ENCODE peak calls at places on chromosomes 5 and 9, in ten cellular contexts. N, X, Y, O, L, T, C, M, A and U are unnamed samples.
A peak's percentile ranks its signal among the peaks of the same experiment; 100 is the strongest.

GRCh38 chr9:106797299-106797698 is 65.7 kb upstream of the ZNF462 start:
- DNase-seq in O (no peak), T (no peak), X (no peak), L (peak; percentile 56), N (no peak), M (no peak), Y (no peak), A (no peak), C (no peak), U (no peak)

GRCh38 chr9:120360046-120360445 is 219.9 kb downstream of the CDK5RAP2 start:
- DNase-seq in Y (no peak), X (no peak), C (no peak), N (no peak), O (no peak), M (no peak), T (no peak), A (no peak), L (no peak), U (no peak)

GRCh38 chr5:168047043-168047668 is 244.3 kb upstream of the WWC1 start:
- DNase-seq in X (peak; percentile 3), L (peak; percentile 63), C (no peak), Y (no peak), A (peak; percentile 78), T (peak; percentile 68), M (no peak), N (no peak), O (peak; percentile 41), U (no peak)

GRCh38 chr5:37737326-37738056 is 102.3 kb downstream of the GDNF start:
- DNase-seq in C (no peak), A (no peak), L (no peak), O (no peak), X (no peak), N (no peak), M (no peak), T (no peak), Y (no peak), U (no peak)

GRCh38 chr5:72472666-72473422 is 34.4 kb downstream of the ZNF366 start:
- DNase-seq in L (no peak), M (no peak), C (no peak), A (no peak), Y (no peak), T (no peak), X (no peak), N (no peak), O (no peak), U (no peak)

GRCh38 chr9:93154293-93154903 is 20.3 kb upstream of the NINJ1 start:
- DNase-seq in X (no peak), C (peak; percentile 75), L (peak; percentile 48), M (no peak), O (no peak), A (peak; percentile 84), Y (peak; percentile 66), N (no peak), T (no peak), U (no peak)

GRCh38 chr9:8486095-8486494 is 686.5 kb upstream of the DMAC1 start:
- DNase-seq in X (no peak), M (no peak), Y (no peak), C (no peak), L (peak; percentile 27), O (peak; percentile 28), A (peak; percentile 61), T (no peak), N (peak; percentile 29), U (peak; percentile 15)

GRCh38 chr9:81390802-81391456 is 298.4 kb downstream of the TLE1 start:
- DNase-seq in A (no peak), T (no peak), O (no peak), L (no peak), X (no peak), Y (no peak), N (no peak), M (no peak), C (no peak), U (no peak)

GRCh38 chr5:66643383-66643782 is 47.2 kb downstream of the MAST4 start:
- DNase-seq in X (no peak), L (no peak), Y (no peak), A (no peak), O (no peak), N (no peak), C (no peak), M (no peak), T (no peak), U (no peak)

GRCh38 chr5:143355710-143356109 is 47.8 kb downstream of the NR3C1 start:
- DNase-seq in O (peak; percentile 67), T (peak; percentile 82), A (no peak), L (peak; percentile 46), M (no peak), X (no peak), Y (peak; percentile 21), N (peak; percentile 59), C (no peak), U (peak; percentile 22)

GRCh38 chr5:132484386-132484715 is 6.2 kb downstream of the IRF1 start:
- DNase-seq in M (no peak), X (no peak), N (no peak), L (peak; percentile 7), Y (no peak), O (peak; percentile 17), A (no peak), T (peak; percentile 52), C (no peak), U (no peak)

GRCh38 chr5:137688248-137688840 is 47.5 kb downstream of the KLHL3 start:
- DNase-seq in C (no peak), M (no peak), T (no peak), A (no peak), O (no peak), L (no peak), Y (no peak), X (no peak), N (no peak), U (no peak)

GRCh38 chr5:88388476-88389170 is 120.0 kb upstream of the TMEM161B start:
- DNase-seq in Y (no peak), C (no peak), L (no peak), X (no peak), N (no peak), O (no peak), A (peak; percentile 54), M (no peak), T (no peak), U (no peak)

GRCh38 chr9:69599232-69599971 is 72.8 kb downstream of the APBA1 start:
- DNase-seq in C (no peak), T (no peak), X (no peak), O (no peak), N (no peak), M (no peak), A (no peak), Y (no peak), L (no peak), U (no peak)

DNA sequence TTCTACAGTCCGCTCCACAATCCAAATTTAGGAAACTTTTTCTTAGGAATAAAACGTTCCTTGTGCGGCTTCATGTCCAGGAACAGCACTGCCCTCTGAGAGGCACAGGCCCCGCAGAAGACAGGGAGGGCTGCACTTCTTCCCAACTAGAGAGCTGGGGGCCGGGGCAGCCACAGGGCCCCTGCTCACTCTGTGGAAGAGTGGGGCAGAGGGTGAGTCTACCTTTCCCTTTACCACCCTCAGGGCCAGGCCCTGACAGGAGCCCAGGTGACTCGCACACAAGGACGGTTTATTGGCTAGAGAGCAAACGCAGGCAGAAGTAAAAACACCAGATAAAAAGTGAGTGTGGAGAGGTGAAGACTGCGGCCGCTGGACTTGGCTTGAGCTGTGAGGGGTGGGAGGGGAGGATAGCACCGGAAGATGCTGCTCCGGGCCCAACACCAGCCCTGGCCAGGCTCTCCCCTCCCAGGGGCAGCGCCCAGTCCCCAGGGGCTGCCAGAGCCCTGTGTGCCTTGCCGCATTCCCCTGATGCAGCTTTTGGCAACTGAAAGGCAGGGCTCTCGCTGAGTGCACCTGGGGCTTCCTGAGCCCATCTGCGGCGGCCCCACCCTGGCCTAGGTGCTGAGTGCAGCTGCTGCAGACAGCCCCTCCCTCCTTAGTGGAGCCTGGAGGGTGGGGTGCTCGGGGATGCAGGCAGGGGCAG is 20.2 kb downstream of the SH3GLB2 start:
- DNase-seq in C (peak; percentile 74), X (no peak), M (no peak), O (no peak), Y (no peak), T (no peak), A (no peak), N (no peak), L (no peak), U (no peak)
- TF ChIP-seq EP300 in C (no peak), X (no peak), M (no peak), O (no peak), Y (no peak), T (no peak), A (no peak), N (no peak), L (no peak), U (no peak)

DNA sequence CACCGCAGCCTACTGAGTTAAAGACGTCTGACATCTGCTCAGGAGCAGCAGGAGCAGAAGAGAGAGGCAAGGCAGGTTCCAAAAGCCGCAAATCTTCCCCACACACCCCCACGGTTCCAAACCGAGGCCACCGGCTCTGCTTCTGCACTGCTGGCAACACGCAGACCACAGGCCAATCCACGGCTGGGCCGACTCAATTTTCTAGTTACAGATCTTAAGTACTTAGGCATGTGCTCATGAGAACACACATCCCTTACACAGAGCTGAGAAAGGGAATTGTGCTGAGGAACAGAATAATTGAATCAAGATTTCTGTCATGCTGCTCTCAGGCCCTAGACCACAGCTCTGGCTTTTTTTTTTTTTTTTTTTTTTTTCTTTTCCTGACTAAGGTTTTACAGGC is 32.6 kb downstream of the PAX5 start:
- DNase-seq in N (no peak), L (no peak), Y (no peak), O (no peak), M (no peak), A (no peak), X (no peak), C (peak; percentile 32), T (no peak), U (no peak)
- H3K27me3 ChIP-seq in N (no peaks in the 10 kb centered on the region), L (peaks cover 76% of the 10 kb centered on the region), Y (peaks cover 52% of the 10 kb centered on the region), O (peaks cover 37% of the 10 kb centered on the region), M (peaks cover 17% of the 10 kb centered on the region), A (peaks cover 15% of the 10 kb centered on the region), X (no peaks in the 10 kb centered on the region), C (no peaks in the 10 kb centered on the region), T (peaks cover 10% of the 10 kb centered on the region), U (peaks cover 78% of the 10 kb centered on the region)

DNA sequence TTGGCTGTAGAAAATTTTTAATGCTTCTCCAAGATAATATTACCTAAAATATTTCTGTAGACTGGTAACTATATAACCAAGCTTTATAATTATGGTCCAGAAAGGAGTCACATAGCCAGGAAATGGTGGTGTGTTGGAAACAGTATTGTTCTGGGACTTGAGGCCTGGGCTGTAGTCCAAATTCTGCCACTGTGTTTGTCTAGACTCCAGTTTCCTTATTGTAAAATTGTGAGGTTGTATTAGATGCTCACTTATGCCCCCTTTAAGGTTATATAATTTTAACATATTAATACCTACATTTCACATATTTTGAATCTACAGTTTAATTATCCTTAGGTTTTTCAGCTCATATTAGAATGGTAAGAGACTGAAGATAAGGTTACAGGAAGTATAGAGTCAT is 42.4 kb downstream of the STX17 start:
- DNase-seq in X (no peak), N (no peak), A (no peak), Y (no peak), L (peak; percentile 8), O (peak; percentile 29), C (no peak), M (no peak), T (no peak), U (no peak)
- TF ChIP-seq EP300 in X (no peak), N (no peak), A (no peak), Y (no peak), L (no peak), O (no peak), C (no peak), M (no peak), T (no peak), U (no peak)

DNA sequence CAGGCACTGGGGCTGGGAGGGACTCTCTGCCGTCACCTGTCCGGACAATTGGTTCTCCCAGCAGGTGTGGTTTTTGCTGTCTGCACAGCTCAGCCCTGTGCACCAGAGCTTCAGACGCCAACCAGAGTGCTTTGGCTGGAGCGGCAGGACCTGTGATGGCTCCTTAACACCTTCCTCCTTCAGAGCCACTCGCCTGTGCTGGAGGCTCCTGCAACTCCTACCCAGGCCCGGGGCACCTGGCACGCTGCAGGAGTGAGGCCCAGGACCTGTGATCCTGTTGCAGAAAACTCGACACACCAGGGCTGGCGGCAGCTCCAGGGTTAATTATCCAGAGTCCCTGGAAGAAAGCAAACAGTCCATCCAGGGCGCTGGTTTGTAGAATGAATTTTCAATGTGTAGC is 339.5 kb upstream of the IRX4 start:
- DNase-seq in N (no peak), T (peak; percentile 41), X (no peak), L (no peak), A (no peak), C (no peak), O (no peak), M (no peak), Y (no peak), U (no peak)
- H3K27me3 ChIP-seq in N (no peaks in the 10 kb centered on the region), T (no peaks in the 10 kb centered on the region), X (no peaks in the 10 kb centered on the region), L (no peaks in the 10 kb centered on the region), A (no peaks in the 10 kb centered on the region), C (no peaks in the 10 kb centered on the region), O (no peaks in the 10 kb centered on the region), M (no peaks in the 10 kb centered on the region), Y (peaks cover 43% of the 10 kb centered on the region), U (no peaks in the 10 kb centered on the region)